ENCODE peak calls at places on chromosomes 13 and 19, in nine cellular contexts. One of them, this sample, is unnamed.

GRCh38 chr19:17948967-17949930 is 16.4 kb downstream of the CCDC124 start:
- DNase-seq in stimulated activated CD8-positive, alpha-beta memory T cell treated with anti-CD3 and anti-CD28 coated beads, Interleukin-2, amount 100 ng/mL, for 48 hours: no peak
- DNase-seq in GOT3: no peak
- DNase-seq in tibial artery: no peak
- DNase-seq in MG63: no peak
- DNase-seq in NCI-H2107: no peak
- DNase-seq in activated naive CD8-positive, alpha-beta T cell treated with anti-CD3 and anti-CD28 coated beads for 36 hours: no peak
- DNase-seq in activated CD4-positive, alpha-beta T cell treated with anti-CD3 and anti-CD28 coated beads, Interleukin-2, amount 50 U/mL, for 1 hour: no peak
- DNase-seq in mesothelial cell of epicardium: no peak
- DNase-seq in this sample: no peak

GRCh38 chr13:78589206-78589605 is 14.1 kb downstream of the POU4F1 start:
- DNase-seq in activated naive CD8-positive, alpha-beta T cell treated with anti-CD3 and anti-CD28 coated beads for 36 hours: no peak
- DNase-seq in mesothelial cell of epicardium: no peak
- DNase-seq in NCI-H2107: no peak
- DNase-seq in tibial artery: no peak
- DNase-seq in GOT3: no peak
- DNase-seq in MG63: peak
- DNase-seq in activated CD4-positive, alpha-beta T cell treated with anti-CD3 and anti-CD28 coated beads, Interleukin-2, amount 50 U/mL, for 1 hour: no peak
- DNase-seq in stimulated activated CD8-positive, alpha-beta memory T cell treated with anti-CD3 and anti-CD28 coated beads, Interleukin-2, amount 100 ng/mL, for 48 hours: no peak
- DNase-seq in this sample: no peak

GRCh38 chr13:34310539-34310938 is 492.6 kb downstream of the RFC3 start:
- DNase-seq in stimulated activated CD8-positive, alpha-beta memory T cell treated with anti-CD3 and anti-CD28 coated beads, Interleukin-2, amount 100 ng/mL, for 48 hours: no peak
- DNase-seq in NCI-H2107: no peak
- DNase-seq in activated CD4-positive, alpha-beta T cell treated with anti-CD3 and anti-CD28 coated beads, Interleukin-2, amount 50 U/mL, for 1 hour: no peak
- DNase-seq in MG63: no peak
- DNase-seq in activated naive CD8-positive, alpha-beta T cell treated with anti-CD3 and anti-CD28 coated beads for 36 hours: no peak
- DNase-seq in mesothelial cell of epicardium: no peak
- DNase-seq in GOT3: no peak
- DNase-seq in tibial artery: no peak
- DNase-seq in this sample: no peak

GRCh38 chr13:65275838-65276630 is 1954.1 kb downstream of the PCDH9 start:
- DNase-seq in tibial artery: no peak
- DNase-seq in MG63: no peak
- DNase-seq in NCI-H2107: no peak
- DNase-seq in activated CD4-positive, alpha-beta T cell treated with anti-CD3 and anti-CD28 coated beads, Interleukin-2, amount 50 U/mL, for 1 hour: no peak
- DNase-seq in stimulated activated CD8-positive, alpha-beta memory T cell treated with anti-CD3 and anti-CD28 coated beads, Interleukin-2, amount 100 ng/mL, for 48 hours: no peak
- DNase-seq in activated naive CD8-positive, alpha-beta T cell treated with anti-CD3 and anti-CD28 coated beads for 36 hours: no peak
- DNase-seq in GOT3: no peak
- DNase-seq in mesothelial cell of epicardium: no peak
- DNase-seq in this sample: no peak

GRCh38 chr13:52195052-52195837 is 35.8 kb upstream of the NEK3 start:
- DNase-seq in activated CD4-positive, alpha-beta T cell treated with anti-CD3 and anti-CD28 coated beads, Interleukin-2, amount 50 U/mL, for 1 hour: peak
- DNase-seq in mesothelial cell of epicardium: no peak
- DNase-seq in tibial artery: peak
- DNase-seq in GOT3: peak
- DNase-seq in stimulated activated CD8-positive, alpha-beta memory T cell treated with anti-CD3 and anti-CD28 coated beads, Interleukin-2, amount 100 ng/mL, for 48 hours: peak
- DNase-seq in MG63: no peak
- DNase-seq in activated naive CD8-positive, alpha-beta T cell treated with anti-CD3 and anti-CD28 coated beads for 36 hours: peak
- DNase-seq in NCI-H2107: no peak
- DNase-seq in this sample: peak

GRCh38 chr19:36939153-36939552 is 23.0 kb downstream of the ZNF568 start:
- DNase-seq in GOT3: no peak
- DNase-seq in activated CD4-positive, alpha-beta T cell treated with anti-CD3 and anti-CD28 coated beads, Interleukin-2, amount 50 U/mL, for 1 hour: no peak
- DNase-seq in NCI-H2107: no peak
- DNase-seq in activated naive CD8-positive, alpha-beta T cell treated with anti-CD3 and anti-CD28 coated beads for 36 hours: no peak
- DNase-seq in mesothelial cell of epicardium: no peak
- DNase-seq in tibial artery: no peak
- DNase-seq in MG63: no peak
- DNase-seq in stimulated activated CD8-positive, alpha-beta memory T cell treated with anti-CD3 and anti-CD28 coated beads, Interleukin-2, amount 100 ng/mL, for 48 hours: no peak
- DNase-seq in this sample: no peak

GRCh38 chr13:96637039-96637438 is 357.2 kb downstream of the OXGR1 start:
- DNase-seq in GOT3: no peak
- DNase-seq in NCI-H2107: no peak
- DNase-seq in stimulated activated CD8-positive, alpha-beta memory T cell treated with anti-CD3 and anti-CD28 coated beads, Interleukin-2, amount 100 ng/mL, for 48 hours: no peak
- DNase-seq in activated naive CD8-positive, alpha-beta T cell treated with anti-CD3 and anti-CD28 coated beads for 36 hours: no peak
- DNase-seq in mesothelial cell of epicardium: no peak
- DNase-seq in MG63: no peak
- DNase-seq in activated CD4-positive, alpha-beta T cell treated with anti-CD3 and anti-CD28 coated beads, Interleukin-2, amount 50 U/mL, for 1 hour: no peak
- DNase-seq in tibial artery: no peak
- DNase-seq in this sample: no peak

GRCh38 chr13:30737511-30738342 is 2.4 kb downstream of the ALOX5AP start:
- DNase-seq in NCI-H2107: no peak
- DNase-seq in activated naive CD8-positive, alpha-beta T cell treated with anti-CD3 and anti-CD28 coated beads for 36 hours: peak
- DNase-seq in mesothelial cell of epicardium: no peak
- DNase-seq in stimulated activated CD8-positive, alpha-beta memory T cell treated with anti-CD3 and anti-CD28 coated beads, Interleukin-2, amount 100 ng/mL, for 48 hours: no peak
- DNase-seq in MG63: no peak
- DNase-seq in activated CD4-positive, alpha-beta T cell treated with anti-CD3 and anti-CD28 coated beads, Interleukin-2, amount 50 U/mL, for 1 hour: no peak
- DNase-seq in tibial artery: no peak
- DNase-seq in GOT3: no peak
- DNase-seq in this sample: no peak

GRCh38 chr13:43077906-43078305 is 54.5 kb downstream of the DNAJC15 start:
- DNase-seq in MG63: no peak
- DNase-seq in stimulated activated CD8-positive, alpha-beta memory T cell treated with anti-CD3 and anti-CD28 coated beads, Interleukin-2, amount 100 ng/mL, for 48 hours: no peak
- DNase-seq in NCI-H2107: no peak
- DNase-seq in activated naive CD8-positive, alpha-beta T cell treated with anti-CD3 and anti-CD28 coated beads for 36 hours: no peak
- DNase-seq in GOT3: no peak
- DNase-seq in tibial artery: no peak
- DNase-seq in activated CD4-positive, alpha-beta T cell treated with anti-CD3 and anti-CD28 coated beads, Interleukin-2, amount 50 U/mL, for 1 hour: no peak
- DNase-seq in mesothelial cell of epicardium: no peak
- DNase-seq in this sample: no peak

GRCh38 chr13:60627071-60627686 is 230.2 kb downstream of the TDRD3 start:
- DNase-seq in MG63: peak
- DNase-seq in activated CD4-positive, alpha-beta T cell treated with anti-CD3 and anti-CD28 coated beads, Interleukin-2, amount 50 U/mL, for 1 hour: no peak
- DNase-seq in mesothelial cell of epicardium: no peak
- DNase-seq in GOT3: no peak
- DNase-seq in stimulated activated CD8-positive, alpha-beta memory T cell treated with anti-CD3 and anti-CD28 coated beads, Interleukin-2, amount 100 ng/mL, for 48 hours: no peak
- DNase-seq in activated naive CD8-positive, alpha-beta T cell treated with anti-CD3 and anti-CD28 coated beads for 36 hours: peak
- DNase-seq in NCI-H2107: peak
- DNase-seq in tibial artery: no peak
- DNase-seq in this sample: peak

GRCh38 chr19:38018694-38019426 is 111.9 kb downstream of the SIPA1L3 start:
- DNase-seq in stimulated activated CD8-positive, alpha-beta memory T cell treated with anti-CD3 and anti-CD28 coated beads, Interleukin-2, amount 100 ng/mL, for 48 hours: no peak
- DNase-seq in mesothelial cell of epicardium: no peak
- DNase-seq in tibial artery: no peak
- DNase-seq in GOT3: no peak
- DNase-seq in NCI-H2107: no peak
- DNase-seq in MG63: no peak
- DNase-seq in activated CD4-positive, alpha-beta T cell treated with anti-CD3 and anti-CD28 coated beads, Interleukin-2, amount 50 U/mL, for 1 hour: no peak
- DNase-seq in activated naive CD8-positive, alpha-beta T cell treated with anti-CD3 and anti-CD28 coated beads for 36 hours: no peak
- DNase-seq in this sample: no peak

GRCh38 chr19:6963937-6964336 is 57.3 kb downstream of the MBD3L2B start:
- DNase-seq in MG63: no peak
- DNase-seq in GOT3: no peak
- DNase-seq in mesothelial cell of epicardium: no peak
- DNase-seq in tibial artery: no peak
- DNase-seq in NCI-H2107: no peak
- DNase-seq in activated naive CD8-positive, alpha-beta T cell treated with anti-CD3 and anti-CD28 coated beads for 36 hours: peak
- DNase-seq in stimulated activated CD8-positive, alpha-beta memory T cell treated with anti-CD3 and anti-CD28 coated beads, Interleukin-2, amount 100 ng/mL, for 48 hours: peak
- DNase-seq in activated CD4-positive, alpha-beta T cell treated with anti-CD3 and anti-CD28 coated beads, Interleukin-2, amount 50 U/mL, for 1 hour: peak
- DNase-seq in this sample: no peak

GRCh38 chr13:31947506-31947905 is 84.1 kb upstream of the FRY start:
- DNase-seq in tibial artery: no peak
- DNase-seq in NCI-H2107: no peak
- DNase-seq in activated naive CD8-positive, alpha-beta T cell treated with anti-CD3 and anti-CD28 coated beads for 36 hours: no peak
- DNase-seq in GOT3: no peak
- DNase-seq in stimulated activated CD8-positive, alpha-beta memory T cell treated with anti-CD3 and anti-CD28 coated beads, Interleukin-2, amount 100 ng/mL, for 48 hours: no peak
- DNase-seq in MG63: peak
- DNase-seq in mesothelial cell of epicardium: no peak
- DNase-seq in activated CD4-positive, alpha-beta T cell treated with anti-CD3 and anti-CD28 coated beads, Interleukin-2, amount 50 U/mL, for 1 hour: no peak
- DNase-seq in this sample: no peak

GRCh38 chr19:4557971-4558941 is 1.2 kb downstream of the SEMA6B start:
- DNase-seq in MG63: no peak
- DNase-seq in mesothelial cell of epicardium: no peak
- DNase-seq in stimulated activated CD8-positive, alpha-beta memory T cell treated with anti-CD3 and anti-CD28 coated beads, Interleukin-2, amount 100 ng/mL, for 48 hours: no peak
- DNase-seq in activated naive CD8-positive, alpha-beta T cell treated with anti-CD3 and anti-CD28 coated beads for 36 hours: no peak
- DNase-seq in activated CD4-positive, alpha-beta T cell treated with anti-CD3 and anti-CD28 coated beads, Interleukin-2, amount 50 U/mL, for 1 hour: peak
- DNase-seq in NCI-H2107: no peak
- DNase-seq in GOT3: no peak
- DNase-seq in tibial artery: no peak
- DNase-seq in this sample: peak

GRCh38 chr13:20664304-20664703 is 39.2 kb upstream of the IL17D start:
- DNase-seq in activated CD4-positive, alpha-beta T cell treated with anti-CD3 and anti-CD28 coated beads, Interleukin-2, amount 50 U/mL, for 1 hour: no peak
- DNase-seq in tibial artery: no peak
- DNase-seq in MG63: no peak
- DNase-seq in mesothelial cell of epicardium: no peak
- DNase-seq in stimulated activated CD8-positive, alpha-beta memory T cell treated with anti-CD3 and anti-CD28 coated beads, Interleukin-2, amount 100 ng/mL, for 48 hours: no peak
- DNase-seq in GOT3: no peak
- DNase-seq in NCI-H2107: no peak
- DNase-seq in activated naive CD8-positive, alpha-beta T cell treated with anti-CD3 and anti-CD28 coated beads for 36 hours: no peak
- DNase-seq in this sample: no peak

GRCh38 chr19:50053119-50053518 is 27.3 kb downstream of the ZNF473 start:
- DNase-seq in MG63: no peak
- DNase-seq in NCI-H2107: no peak
- DNase-seq in tibial artery: no peak
- DNase-seq in mesothelial cell of epicardium: no peak
- DNase-seq in GOT3: no peak
- DNase-seq in stimulated activated CD8-positive, alpha-beta memory T cell treated with anti-CD3 and anti-CD28 coated beads, Interleukin-2, amount 100 ng/mL, for 48 hours: no peak
- DNase-seq in activated naive CD8-positive, alpha-beta T cell treated with anti-CD3 and anti-CD28 coated beads for 36 hours: no peak
- DNase-seq in activated CD4-positive, alpha-beta T cell treated with anti-CD3 and anti-CD28 coated beads, Interleukin-2, amount 50 U/mL, for 1 hour: no peak
- DNase-seq in this sample: no peak